ENCODE peak calls at places on chromosomes 3 and 15, in five cellular contexts. Q is heart right ventricle; Y is HCEC 1CT; O is NCI-H146; S is stimulated activated CD8-positive, alpha-beta memory T cell treated with anti-CD3 and anti-CD28 coated beads, Interleukin-15, amount 100 ng/mL, for 4 hours. P is an unnamed sample.

GRCh38 chr3:39013289-39013688 is 38.5 kb downstream of the SCN11A start:
- DNase-seq in Q (peak), Y (no peak), O (no peak), S (no peak), P (no peak)

GRCh38 chr3:127391436-127392145 is 103.7 kb upstream of the PRR20G start:
- DNase-seq in Q (no peak), Y (no peak), O (no peak), S (no peak), P (no peak)

GRCh38 chr15:36356978-36357582 is 222.3 kb upstream of the CDIN1 start:
- DNase-seq in Q (peak), Y (peak), O (no peak), S (no peak), P (peak)

GRCh38 chr3:9916734-9917680 is at the start of gene IL17RC:
- DNase-seq in Q (peak), Y (peak), O (peak), S (no peak), P (no peak)

GRCh38 chr3:134312873-134313838 is 61.1 kb downstream of the AMOTL2 start:
- DNase-seq in Q (peak), Y (peak), O (peak), S (no peak), P (no peak)

GRCh38 chr3:24454862-24455261 is 39.8 kb downstream of the THRB start:
- DNase-seq in Q (no peak), Y (peak), O (no peak), S (no peak), P (no peak)

GRCh38 chr3:53646723-53647122 is 152.3 kb downstream of the CACNA1D start:
- DNase-seq in Q (no peak), Y (no peak), O (no peak), S (no peak), P (no peak)

GRCh38 chr3:131532645-131533044 is 29.9 kb upstream of the MRPL3 start:
- DNase-seq in Q (no peak), Y (no peak), O (no peak), S (no peak), P (no peak)

GRCh38 chr15:34708422-34708821 is 46.4 kb downstream of the GJD2 start:
- DNase-seq in Q (no peak), Y (peak), O (peak), S (no peak), P (no peak)

GRCh38 chr3:45153658-45154437 is 7.7 kb upstream of the CDCP1 start:
- DNase-seq in Q (no peak), Y (peak), O (no peak), S (no peak), P (no peak)

GRCh38 chr15:43383070-43383469 is 12.2 kb downstream of the TUBGCP4 start:
- DNase-seq in Q (no peak), Y (peak), O (no peak), S (no peak), P (no peak)

GRCh38 chr15:67024998-67025368 is 40.4 kb upstream of the SMAD3 start:
- DNase-seq in Q (no peak), Y (no peak), O (no peak), S (no peak), P (no peak)

GRCh38 chr3:39234705-39235104 is 42.3 kb upstream of the XIRP1 start:
- DNase-seq in Q (no peak), Y (no peak), O (no peak), S (peak), P (no peak)

GRCh38 chr3:171101982-171102610 is 75.6 kb upstream of the SLC2A2 start:
- DNase-seq in Q (no peak), Y (peak), O (no peak), S (no peak), P (no peak)

GRCh38 chr15:55527150-55527549 is 19.1 kb upstream of the DNAAF4 start:
- DNase-seq in Q (no peak), Y (no peak), O (no peak), S (no peak), P (no peak)

GRCh38 chr15:76339302-76340197 is 3.0 kb downstream of the ISL2 start:
- DNase-seq in Q (no peak), Y (no peak), O (peak), S (no peak), P (no peak)

GRCh38 chr3:111236833-111237713 is 165.5 kb downstream of the NECTIN3 start:
- DNase-seq in Q (no peak), Y (peak), O (no peak), S (no peak), P (no peak)

GRCh38 chr3:111903067-111903511 is 44.0 kb downstream of the PHLDB2 start:
- DNase-seq in Q (no peak), Y (peak), O (peak), S (no peak), P (no peak)

GRCh38 chr3:136434429-136434828 is 184.3 kb downstream of the PCCB start:
- DNase-seq in Q (no peak), Y (no peak), O (no peak), S (no peak), P (no peak)

GRCh38 chr3:49649576-49649975 is 24.6 kb upstream of the APEH start:
- DNase-seq in Q (no peak), Y (no peak), O (no peak), S (no peak), P (no peak)

GRCh38 chr3:78659386-78659987 is 1108.3 kb downstream of the ROBO1 start:
- DNase-seq in Q (peak), Y (peak), O (peak), S (no peak), P (no peak)

GRCh38 chr3:149407898-149408297 is 30.4 kb upstream of the TM4SF1 start:
- DNase-seq in Q (no peak), Y (no peak), O (no peak), S (no peak), P (no peak)

GRCh38 chr15:48986240-48986639 is 22.5 kb upstream of the SHC4 start:
- DNase-seq in Q (no peak), Y (no peak), O (no peak), S (no peak), P (no peak)

GRCh38 chr3:129688310-129688895 is 81.9 kb upstream of the PLXND1 start:
- DNase-seq in Q (peak), Y (no peak), O (peak), S (no peak), P (peak)

GRCh38 chr3:177150218-177150916 is 46.9 kb downstream of the TBL1XR1 start:
- DNase-seq in Q (no peak), Y (no peak), O (no peak), S (no peak), P (no peak)

GRCh38 chr3:75001330-75001729 is 386.9 kb upstream of the CNTN3 start:
- DNase-seq in Q (no peak), Y (no peak), O (no peak), S (no peak), P (no peak)

GRCh38 chr3:198022604-198023003 is 62.6 kb downstream of the LMLN start:
- DNase-seq in Q (no peak), Y (no peak), O (no peak), S (no peak), P (no peak)

GRCh38 chr3:108292905-108293328 is 3.4 kb upstream of the HHLA2 start:
- DNase-seq in Q (no peak), Y (no peak), O (no peak), S (no peak), P (no peak)

GRCh38 chr3:155912574-155913190 is 42.2 kb downstream of the GMPS start:
- DNase-seq in Q (no peak), Y (no peak), O (no peak), S (no peak), P (peak)

GRCh38 chr3:107992976-107993684 is 97.7 kb downstream of the CD47 start:
- DNase-seq in Q (no peak), Y (peak), O (no peak), S (no peak), P (no peak)

GRCh38 chr15:87115795-87116194 is 1036.1 kb downstream of the AGBL1 start:
- DNase-seq in Q (no peak), Y (no peak), O (no peak), S (no peak), P (no peak)

GRCh38 chr3:153070153-153070868 is 91.7 kb upstream of the RAP2B start:
- DNase-seq in Q (no peak), Y (peak), O (no peak), S (no peak), P (no peak)

GRCh38 chr3:61564405-61565059 is 3.2 kb downstream of the PTPRG start:
- DNase-seq in Q (peak), Y (peak), O (no peak), S (no peak), P (no peak)